ENCODE peak calls at places on chromosomes 6 and 20, in six cellular contexts. One of them, this sample, is unnamed.

GRCh38 chr6:31945507-31946369 is at the start of gene CFB:
- DNase-seq in fibroblast of the aortic adventitia: peak; percentile 94
- DNase-seq in cardiac muscle cell: no peak
- DNase-seq in left lung: peak; percentile 80
- DNase-seq in HFFc6: peak; percentile 78
- DNase-seq in A673: peak; percentile 37
- DNase-seq in this sample: no peak

GRCh38 chr20:50226093-50226974 is 35.7 kb downstream of the CEBPB start:
- DNase-seq in left lung: peak; percentile 87
- DNase-seq in A673: no peak
- DNase-seq in fibroblast of the aortic adventitia: peak; percentile 65
- DNase-seq in HFFc6: peak; percentile 27
- DNase-seq in cardiac muscle cell: no peak
- DNase-seq in this sample: no peak

GRCh38 chr6:3912366-3913076 is 63.3 kb downstream of the FAM50B start:
- DNase-seq in cardiac muscle cell: no peak
- DNase-seq in fibroblast of the aortic adventitia: no peak
- DNase-seq in HFFc6: no peak
- DNase-seq in A673: peak; percentile 68
- DNase-seq in left lung: no peak
- DNase-seq in this sample: no peak

GRCh38 chr6:140073456-140073855 is 699.0 kb upstream of the CITED2 start:
- DNase-seq in cardiac muscle cell: no peak
- DNase-seq in left lung: no peak
- DNase-seq in A673: peak; percentile 51
- DNase-seq in HFFc6: peak; percentile 26
- DNase-seq in fibroblast of the aortic adventitia: peak; percentile 61
- DNase-seq in this sample: no peak

GRCh38 chr6:144190593-144190992 is 40.3 kb downstream of the STX11 start:
- DNase-seq in A673: no peak
- DNase-seq in left lung: no peak
- DNase-seq in fibroblast of the aortic adventitia: peak; percentile 87
- DNase-seq in HFFc6: no peak
- DNase-seq in cardiac muscle cell: no peak
- DNase-seq in this sample: no peak

GRCh38 chr6:18763086-18763485 is 375.9 kb downstream of the RNF144B start:
- DNase-seq in A673: no peak
- DNase-seq in left lung: no peak
- DNase-seq in fibroblast of the aortic adventitia: no peak
- DNase-seq in cardiac muscle cell: no peak
- DNase-seq in HFFc6: no peak
- DNase-seq in this sample: no peak

GRCh38 chr20:8094845-8095244 is 37.2 kb upstream of the PLCB1 start:
- DNase-seq in left lung: no peak
- DNase-seq in cardiac muscle cell: no peak
- DNase-seq in A673: peak; percentile 21
- DNase-seq in HFFc6: peak; percentile 61
- DNase-seq in fibroblast of the aortic adventitia: peak; percentile 90
- DNase-seq in this sample: no peak

GRCh38 chr6:28124350-28124970 is at the start of gene ZSCAN16:
- DNase-seq in fibroblast of the aortic adventitia: peak; percentile 85
- DNase-seq in A673: peak; percentile 92
- DNase-seq in HFFc6: peak; percentile 78
- DNase-seq in left lung: peak; percentile 87
- DNase-seq in cardiac muscle cell: peak; percentile 89
- DNase-seq in this sample: peak; percentile 83

GRCh38 chr6:169289671-169290408 is 36.2 kb upstream of the THBS2 start:
- DNase-seq in fibroblast of the aortic adventitia: peak; percentile 97
- DNase-seq in HFFc6: no peak
- DNase-seq in left lung: peak; percentile 62
- DNase-seq in cardiac muscle cell: no peak
- DNase-seq in A673: no peak
- DNase-seq in this sample: no peak

GRCh38 chr6:127191716-127192115 is 73.2 kb downstream of the RSPO3 start:
- DNase-seq in HFFc6: peak; percentile 58
- DNase-seq in left lung: no peak
- DNase-seq in A673: no peak
- DNase-seq in fibroblast of the aortic adventitia: peak; percentile 63
- DNase-seq in cardiac muscle cell: peak; percentile 8
- DNase-seq in this sample: no peak

GRCh38 chr6:150207931-150208570 is 65.2 kb downstream of the PPP1R14C start:
- DNase-seq in left lung: no peak
- DNase-seq in A673: peak; percentile 34
- DNase-seq in HFFc6: no peak
- DNase-seq in cardiac muscle cell: no peak
- DNase-seq in fibroblast of the aortic adventitia: no peak
- DNase-seq in this sample: no peak

GRCh38 chr6:1482381-1483166 is 93.2 kb downstream of the FOXF2 start:
- DNase-seq in fibroblast of the aortic adventitia: no peak
- DNase-seq in A673: no peak
- DNase-seq in cardiac muscle cell: no peak
- DNase-seq in left lung: no peak
- DNase-seq in HFFc6: no peak
- DNase-seq in this sample: no peak

GRCh38 chr6:6927437-6928361 is 180.1 kb upstream of the RREB1 start:
- DNase-seq in cardiac muscle cell: peak; percentile 80
- DNase-seq in left lung: peak; percentile 59
- DNase-seq in fibroblast of the aortic adventitia: no peak
- DNase-seq in A673: no peak
- DNase-seq in HFFc6: no peak
- DNase-seq in this sample: no peak

GRCh38 chr20:7980332-7981046 is 39.1 kb downstream of the TMX4 start:
- DNase-seq in A673: peak; percentile 58
- DNase-seq in left lung: no peak
- DNase-seq in cardiac muscle cell: peak; percentile 38
- DNase-seq in HFFc6: peak; percentile 38
- DNase-seq in fibroblast of the aortic adventitia: peak; percentile 61
- DNase-seq in this sample: no peak

DNA sequence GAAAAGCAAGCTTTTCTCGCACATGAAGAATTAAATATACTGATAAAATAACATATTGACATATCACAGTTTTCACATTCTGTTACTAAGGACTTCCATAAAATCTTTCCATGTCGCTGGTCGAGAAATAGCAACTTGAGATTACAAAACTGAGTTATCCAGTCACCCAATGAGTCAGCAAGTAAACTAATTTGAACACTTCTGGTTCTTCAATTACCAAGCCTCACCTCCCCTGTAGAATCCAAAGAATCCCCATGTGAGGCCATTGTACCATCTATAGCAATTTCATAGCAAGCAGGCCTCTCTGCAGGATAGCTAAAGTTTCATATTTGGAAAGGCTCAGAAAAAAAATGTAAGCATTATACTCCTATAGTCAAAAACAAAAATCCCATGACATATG is 87.3 kb downstream of the PKHD1 start:
- DNase-seq in fibroblast of the aortic adventitia: no peak
- DNase-seq in left lung: no peak
- DNase-seq in cardiac muscle cell: no peak
- DNase-seq in A673: no peak
- DNase-seq in HFFc6: no peak
- DNase-seq in this sample: no peak
- TF ChIP-seq CTCF in fibroblast of the aortic adventitia: no peak
- TF ChIP-seq CTCF in left lung: no peak
- TF ChIP-seq CTCF in cardiac muscle cell: no peak
- TF ChIP-seq CTCF in A673: no peak
- TF ChIP-seq CTCF in HFFc6: no peak
- TF ChIP-seq CTCF in this sample: no peak

DNA sequence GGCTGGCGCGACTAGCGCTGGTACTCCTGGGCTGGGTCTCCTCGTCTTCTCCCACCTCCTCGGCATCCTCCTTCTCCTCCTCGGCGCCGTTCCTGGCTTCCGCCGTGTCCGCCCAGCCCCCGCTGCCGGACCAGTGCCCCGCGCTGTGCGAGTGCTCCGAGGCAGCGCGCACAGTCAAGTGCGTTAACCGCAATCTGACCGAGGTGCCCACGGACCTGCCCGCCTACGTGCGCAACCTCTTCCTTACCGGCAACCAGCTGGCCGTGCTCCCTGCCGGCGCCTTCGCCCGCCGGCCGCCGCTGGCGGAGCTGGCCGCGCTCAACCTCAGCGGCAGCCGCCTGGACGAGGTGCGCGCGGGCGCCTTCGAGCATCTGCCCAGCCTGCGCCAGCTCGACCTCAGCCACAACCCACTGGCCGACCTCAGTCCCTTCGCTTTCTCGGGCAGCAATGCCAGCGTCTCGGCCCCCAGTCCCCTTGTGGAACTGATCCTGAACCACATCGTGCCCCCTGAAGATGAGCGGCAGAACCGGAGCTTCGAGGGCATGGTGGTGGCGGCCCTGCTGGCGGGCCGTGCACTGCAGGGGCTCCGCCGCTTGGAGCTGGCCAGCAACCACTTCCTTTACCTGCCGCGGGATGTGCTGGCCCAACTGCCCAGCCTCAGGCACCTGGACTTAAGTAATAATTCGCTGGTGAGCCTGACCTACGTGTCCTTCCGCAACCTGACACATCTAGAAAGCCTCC is 1.6 kb downstream of the TPBG start:
- DNase-seq in HFFc6: no peak
- DNase-seq in left lung: peak; percentile 37
- DNase-seq in fibroblast of the aortic adventitia: no peak
- DNase-seq in cardiac muscle cell: peak; percentile 59
- DNase-seq in A673: peak; percentile 43
- DNase-seq in this sample: peak; percentile 75
- TF ChIP-seq CTCF in HFFc6: peak; percentile 42
- TF ChIP-seq CTCF in left lung: no peak
- TF ChIP-seq CTCF in fibroblast of the aortic adventitia: peak; percentile 9
- TF ChIP-seq CTCF in cardiac muscle cell: peak; percentile 15
- TF ChIP-seq CTCF in A673: no peak
- TF ChIP-seq CTCF in this sample: peak; percentile 62

GRCh38 chr20:41340327-41341055 is at the start of gene LPIN3:
- DNase-seq in cardiac muscle cell: peak; percentile 94
- DNase-seq in left lung: peak; percentile 90
- DNase-seq in HFFc6: peak; percentile 84
- DNase-seq in fibroblast of the aortic adventitia: peak; percentile 87
- DNase-seq in A673: peak; percentile 89
- DNase-seq in this sample: peak; percentile 85
- TF ChIP-seq CTCF in cardiac muscle cell: peak; percentile 4
- TF ChIP-seq CTCF in left lung: no peak
- TF ChIP-seq CTCF in HFFc6: peak; percentile 22
- TF ChIP-seq CTCF in fibroblast of the aortic adventitia: peak; percentile 13
- TF ChIP-seq CTCF in A673: no peak
- TF ChIP-seq CTCF in this sample: no peak

GRCh38 chr20:60851826-60852704 is 400.0 kb upstream of the CDH4 start:
- DNase-seq in cardiac muscle cell: peak; percentile 56
- DNase-seq in A673: peak; percentile 19
- DNase-seq in left lung: no peak
- DNase-seq in fibroblast of the aortic adventitia: no peak
- DNase-seq in HFFc6: no peak
- DNase-seq in this sample: no peak
- TF ChIP-seq CTCF in cardiac muscle cell: no peak
- TF ChIP-seq CTCF in A673: peak; percentile 65
- TF ChIP-seq CTCF in left lung: no peak
- TF ChIP-seq CTCF in fibroblast of the aortic adventitia: no peak
- TF ChIP-seq CTCF in HFFc6: peak; percentile 56
- TF ChIP-seq CTCF in this sample: peak; percentile 79

GRCh38 chr6:14451594-14452374 is 334.2 kb downstream of the CD83 start:
- DNase-seq in left lung: no peak
- DNase-seq in A673: no peak
- DNase-seq in fibroblast of the aortic adventitia: no peak
- DNase-seq in cardiac muscle cell: no peak
- DNase-seq in HFFc6: no peak
- DNase-seq in this sample: no peak

GRCh38 chr6:14453712-14454466 is 336.3 kb downstream of the CD83 start:
- DNase-seq in fibroblast of the aortic adventitia: no peak
- DNase-seq in left lung: no peak
- DNase-seq in cardiac muscle cell: no peak
- DNase-seq in HFFc6: no peak
- DNase-seq in A673: no peak
- DNase-seq in this sample: no peak

GRCh38 chr6:14450133-14451040 is 332.8 kb downstream of the CD83 start:
- DNase-seq in HFFc6: no peak
- DNase-seq in left lung: no peak
- DNase-seq in cardiac muscle cell: no peak
- DNase-seq in fibroblast of the aortic adventitia: no peak
- DNase-seq in A673: peak; percentile 87
- DNase-seq in this sample: no peak

GRCh38 chr6:14454467-14454763 is 336.8 kb downstream of the CD83 start:
- DNase-seq in A673: no peak
- DNase-seq in fibroblast of the aortic adventitia: no peak
- DNase-seq in cardiac muscle cell: no peak
- DNase-seq in left lung: no peak
- DNase-seq in HFFc6: no peak
- DNase-seq in this sample: no peak

GRCh38 chr6:14452567-14453527 is 335.3 kb downstream of the CD83 start:
- DNase-seq in left lung: no peak
- DNase-seq in fibroblast of the aortic adventitia: no peak
- DNase-seq in A673: no peak
- DNase-seq in HFFc6: no peak
- DNase-seq in cardiac muscle cell: no peak
- DNase-seq in this sample: no peak
- TF ChIP-seq CTCF in left lung: no peak
- TF ChIP-seq CTCF in fibroblast of the aortic adventitia: no peak
- TF ChIP-seq CTCF in A673: no peak
- TF ChIP-seq CTCF in HFFc6: no peak
- TF ChIP-seq CTCF in cardiac muscle cell: no peak
- TF ChIP-seq CTCF in this sample: no peak

GRCh38 chr20:38125157-38126056 is 39.7 kb downstream of the TGM2 start:
- DNase-seq in fibroblast of the aortic adventitia: peak; percentile 91
- DNase-seq in A673: no peak
- DNase-seq in cardiac muscle cell: no peak
- DNase-seq in left lung: peak; percentile 73
- DNase-seq in HFFc6: no peak
- DNase-seq in this sample: peak; percentile 67
- TF ChIP-seq CTCF in fibroblast of the aortic adventitia: no peak
- TF ChIP-seq CTCF in A673: no peak
- TF ChIP-seq CTCF in cardiac muscle cell: no peak
- TF ChIP-seq CTCF in left lung: no peak
- TF ChIP-seq CTCF in HFFc6: no peak
- TF ChIP-seq CTCF in this sample: no peak

DNA sequence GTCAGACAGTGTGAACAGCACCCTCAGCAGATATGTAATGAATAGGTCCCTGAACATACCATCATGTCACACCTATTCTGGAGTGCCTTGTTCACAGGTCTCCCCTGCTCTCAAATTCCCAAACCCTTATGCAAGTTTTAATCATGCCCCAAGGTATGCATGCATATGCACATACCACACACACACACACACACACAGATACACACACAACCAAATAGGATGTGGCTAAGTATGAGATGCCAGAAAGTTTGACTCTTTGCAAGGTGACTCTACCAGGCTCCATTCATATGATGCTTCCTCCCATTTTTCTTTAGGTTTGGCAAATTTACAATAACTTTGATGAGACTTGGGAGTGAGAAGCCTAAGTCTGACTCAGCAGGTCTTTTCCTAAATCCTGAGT is 243.8 kb upstream of the IRAK1BP1 start:
- DNase-seq in cardiac muscle cell: no peak
- DNase-seq in left lung: no peak
- DNase-seq in A673: no peak
- DNase-seq in fibroblast of the aortic adventitia: no peak
- DNase-seq in HFFc6: no peak
- DNase-seq in this sample: no peak
- TF ChIP-seq CTCF in cardiac muscle cell: no peak
- TF ChIP-seq CTCF in left lung: no peak
- TF ChIP-seq CTCF in A673: no peak
- TF ChIP-seq CTCF in fibroblast of the aortic adventitia: no peak
- TF ChIP-seq CTCF in HFFc6: no peak
- TF ChIP-seq CTCF in this sample: no peak

GRCh38 chr6:23006656-23007055 is 437.3 kb downstream of the HDGFL1 start:
- DNase-seq in fibroblast of the aortic adventitia: no peak
- DNase-seq in left lung: no peak
- DNase-seq in A673: no peak
- DNase-seq in cardiac muscle cell: no peak
- DNase-seq in HFFc6: no peak
- DNase-seq in this sample: no peak

GRCh38 chr6:23003671-23004598 is 434.6 kb downstream of the HDGFL1 start:
- DNase-seq in HFFc6: peak; percentile 3
- DNase-seq in cardiac muscle cell: no peak
- DNase-seq in fibroblast of the aortic adventitia: peak; percentile 39
- DNase-seq in A673: peak; percentile 10
- DNase-seq in left lung: no peak
- DNase-seq in this sample: no peak

GRCh38 chr6:23002044-23002619 is 432.8 kb downstream of the HDGFL1 start:
- DNase-seq in HFFc6: no peak
- DNase-seq in cardiac muscle cell: no peak
- DNase-seq in left lung: no peak
- DNase-seq in fibroblast of the aortic adventitia: no peak
- DNase-seq in A673: no peak
- DNase-seq in this sample: no peak
- TF ChIP-seq CTCF in HFFc6: no peak
- TF ChIP-seq CTCF in cardiac muscle cell: no peak
- TF ChIP-seq CTCF in left lung: no peak
- TF ChIP-seq CTCF in fibroblast of the aortic adventitia: no peak
- TF ChIP-seq CTCF in A673: no peak
- TF ChIP-seq CTCF in this sample: no peak